ENCODE peak calls at places on chromosomes 3 and 15, in eight cellular contexts. V is MM.1S, T is heart left ventricle, D is thoracic aorta, K is adrenal gland, N is ovary, H is Panc1, E is aorta. R is an unnamed sample. For H3K4me1 and H3K9me3, the result is how much of the 10 kb centered on the place peaks cover.

GRCh38 chr3:175476489-175476888 is 617.4 kb downstream of the NAALADL2 start:
- DNase-seq in H (no peak), E (no peak), T (no peak), N (no peak), D (no peak), V (no peak), K (no peak), R (no peak)

GRCh38 chr15:29105151-29105785 is 164.4 kb downstream of the NSMCE3 start:
- DNase-seq in D (no peak), E (no peak), K (no peak), V (no peak), N (no peak), H (no peak), T (no peak), R (no peak)

GRCh38 chr15:98949624-98950023 is 58.0 kb downstream of the PGPEP1L start:
- DNase-seq in T (no peak), N (no peak), D (no peak), E (no peak), V (no peak), H (no peak), K (no peak), R (no peak)

GRCh38 chr3:47082519-47082918 is 81.4 kb downstream of the SETD2 start:
- DNase-seq in N (no peak), T (no peak), K (no peak), H (no peak), D (no peak), E (no peak), V (no peak), R (no peak)

GRCh38 chr15:96264801-96265515 is 65.5 kb upstream of the NR2F2 start:
- DNase-seq in T (no peak), D (no peak), E (no peak), V (no peak), K (no peak), N (no peak), H (no peak), R (no peak)

GRCh38 chr3:189303584-189303983 is 131.8 kb downstream of the TPRG1 start:
- DNase-seq in E (no peak), T (no peak), D (no peak), N (no peak), V (no peak), H (no peak), K (no peak), R (no peak)

GRCh38 chr15:57557267-57557666 is 34.4 kb upstream of the MYZAP start:
- DNase-seq in N (no peak), E (no peak), V (no peak), T (no peak), D (no peak), H (no peak), K (no peak), R (no peak)

GRCh38 chr3:126911162-126912026 is 71.5 kb upstream of the PLXNA1 start:
- DNase-seq in N (no peak), V (peak), H (peak), T (peak), D (no peak), K (peak), E (peak), R (no peak)

GRCh38 chr15:89367485-89368451 is 33.1 kb upstream of the POLG start:
- DNase-seq in V (no peak), N (no peak), H (no peak), K (no peak), D (no peak), T (no peak), E (no peak), R (no peak)

GRCh38 chr3:127728417-127728816 is 55.7 kb downstream of the ABTB1 start:
- DNase-seq in K (no peak), D (no peak), N (no peak), H (no peak), E (no peak), T (no peak), V (no peak), R (no peak)

GRCh38 chr3:63625161-63625560 is 27.3 kb upstream of the SNTN start:
- DNase-seq in E (no peak), T (no peak), N (no peak), K (no peak), H (no peak), V (no peak), D (no peak), R (no peak)

GRCh38 chr3:140135461-140135860 is 200.5 kb downstream of the CLSTN2 start:
- DNase-seq in T (no peak), E (no peak), H (no peak), D (no peak), K (no peak), V (no peak), N (no peak), R (no peak)

GRCh38 chr15:29857196-29857595 is 34.9 kb upstream of the TJP1 start:
- DNase-seq in N (no peak), K (no peak), V (no peak), H (no peak), T (no peak), E (no peak), D (no peak), R (no peak)

GRCh38 chr3:180913582-180914404 is 1.3 kb downstream of the FXR1 start:
- DNase-seq in V (no peak), H (no peak), E (no peak), K (no peak), D (no peak), N (no peak), T (no peak), R (no peak)

GRCh38 chr3:113086506-113087461 is 96.0 kb downstream of the GTPBP8 start:
- DNase-seq in H (no peak), N (no peak), T (no peak), E (no peak), V (no peak), D (no peak), K (no peak), R (no peak)

DNA sequence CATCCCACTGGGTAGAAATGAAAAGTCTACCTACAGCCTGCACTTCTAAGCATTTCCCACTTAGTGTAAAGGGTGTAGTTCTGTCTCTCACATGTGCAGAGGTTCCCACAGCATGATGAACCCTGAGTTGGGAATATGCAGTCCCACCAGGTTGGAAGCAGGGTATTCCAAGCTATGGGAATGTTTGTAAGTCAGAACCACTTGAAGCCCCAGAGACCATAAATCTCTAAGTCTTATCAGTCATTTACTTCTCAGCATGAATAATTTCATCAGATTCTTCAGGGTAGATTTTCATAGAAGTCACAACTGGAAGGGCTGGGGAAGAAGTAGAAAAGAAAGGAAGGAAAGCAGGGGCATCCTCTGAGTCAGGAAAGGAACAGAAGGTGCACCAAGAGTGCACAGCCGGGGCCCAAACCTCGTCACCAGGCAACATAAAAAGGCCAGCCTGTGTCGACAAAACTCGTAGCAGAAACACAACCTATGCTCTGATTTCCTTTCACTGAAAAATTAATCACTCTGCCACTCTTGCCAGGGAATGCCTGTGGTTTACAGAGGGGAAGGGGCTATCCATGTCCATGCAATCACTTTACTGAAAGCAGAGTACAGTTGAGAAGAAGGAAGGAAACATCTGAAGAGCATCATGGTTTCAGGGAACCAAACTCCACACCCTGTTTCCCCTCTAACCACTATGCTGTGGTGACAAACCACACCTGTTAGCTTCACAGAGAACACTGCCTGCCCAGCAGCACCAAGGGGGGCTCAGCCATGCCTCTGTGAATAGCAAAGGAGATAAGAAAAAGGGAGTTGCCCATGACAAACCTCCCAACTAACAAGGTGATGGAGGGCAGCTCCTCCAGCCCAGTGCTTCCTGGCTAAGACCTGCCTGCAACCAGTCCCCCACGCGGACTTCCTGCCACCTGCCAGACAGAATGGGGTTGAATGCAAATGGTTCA is 40.5 kb downstream of the SH3BP5 start:
- DNase-seq in N (no peak), E (no peak), V (peak), H (no peak), D (no peak), K (no peak), T (no peak), R (no peak)
- H3K4me1 ChIP-seq in N (under half), E (under half), V (under half), H (under half), D (under half), K (half or more), T (under half), R (under half)

GRCh38 chr3:2261747-2262146 is 163.1 kb downstream of the CNTN4 start:
- DNase-seq in H (no peak), E (no peak), T (no peak), K (no peak), V (no peak), N (no peak), D (no peak), R (no peak)

GRCh38 chr3:2262204-2262603 is 163.5 kb downstream of the CNTN4 start:
- DNase-seq in D (no peak), H (no peak), E (no peak), N (no peak), T (no peak), V (no peak), K (no peak), R (no peak)
- H3K9me3 ChIP-seq in D (under half), H (under half), E (under half), N (under half), T (under half), V (under half), K (under half), R (under half)

DNA sequence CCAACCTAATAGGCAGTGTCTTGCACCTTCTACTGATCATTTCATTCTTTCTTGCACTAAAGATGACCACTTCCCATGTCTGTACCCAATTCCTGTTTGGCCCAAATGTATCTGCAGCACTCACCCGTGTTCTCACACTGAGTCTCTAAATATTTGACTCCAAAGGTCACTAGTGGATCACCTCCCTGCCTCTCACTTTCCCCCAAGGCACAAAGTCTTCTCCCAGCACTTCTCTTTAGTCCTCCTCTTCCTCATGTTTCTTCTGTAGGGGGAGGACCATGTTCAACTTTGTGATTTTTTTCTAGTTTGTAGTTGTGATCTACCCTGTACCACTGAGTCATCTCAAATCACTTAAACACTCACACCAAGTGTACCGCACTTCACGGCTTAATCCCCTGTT is 13.9 kb downstream of the NR1I2 start:
- DNase-seq in E (no peak), K (no peak), T (no peak), H (no peak), V (no peak), N (no peak), D (no peak), R (no peak)
- H3K4me3 ChIP-seq in E (no peak), K (no peak), T (no peak), H (no peak), V (no peak), N (no peak), D (no peak), R (no peak)

DNA sequence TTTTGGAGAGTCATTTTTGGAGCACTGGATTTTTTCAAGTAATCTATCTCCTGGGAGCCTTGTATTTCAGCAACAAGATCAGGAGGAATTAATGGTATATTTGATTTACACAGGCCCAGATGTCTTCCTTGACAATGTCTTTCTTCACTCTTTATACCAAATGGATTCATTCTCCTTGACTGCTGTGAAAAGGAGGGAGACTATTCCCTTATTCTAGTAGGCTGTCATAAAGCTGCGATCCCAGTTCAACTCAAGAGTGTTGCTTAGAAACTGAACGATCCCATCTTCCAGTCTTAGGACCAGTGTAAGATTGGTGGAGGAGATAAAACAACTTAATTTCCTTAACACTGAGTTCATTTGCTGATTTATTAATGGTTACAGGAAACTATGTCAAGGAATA is 119.4 kb upstream of the ROBO1 start:
- DNase-seq in K (no peak), H (no peak), D (no peak), E (no peak), N (no peak), V (no peak), T (no peak), R (no peak)
- H3K4me1 ChIP-seq in K (under half), H (under half), D (under half), E (under half), N (under half), V (under half), T (under half), R (under half)

DNA sequence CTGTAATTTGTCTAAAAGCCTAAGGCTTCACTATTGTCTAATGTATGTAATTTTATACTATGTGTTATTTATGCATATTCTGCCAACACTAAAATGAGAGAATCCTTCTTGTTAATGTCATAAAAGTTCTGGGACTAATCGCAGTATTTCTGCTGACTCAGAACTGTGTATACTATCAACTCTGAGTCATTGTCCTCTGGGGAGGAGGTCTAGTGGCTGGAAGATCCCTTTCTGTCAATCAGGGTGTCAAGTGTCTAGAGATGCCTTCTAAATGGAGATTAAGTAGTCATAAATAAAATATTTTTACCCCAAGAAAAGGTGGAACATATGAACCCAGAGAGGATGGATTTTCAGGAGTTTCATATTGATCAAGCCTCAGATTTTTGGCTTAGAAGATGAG is 473.4 kb downstream of the AGBL1 start:
- DNase-seq in D (no peak), K (no peak), T (no peak), N (no peak), V (no peak), E (no peak), H (no peak), R (no peak)
- H3K9me3 ChIP-seq in D (under half), K (under half), T (under half), N (under half), V (under half), E (under half), H (under half), R (under half)

GRCh38 chr3:196842567-196843434 is 24.9 kb upstream of the SENP5 start:
- DNase-seq in H (no peak), N (no peak), D (no peak), E (no peak), T (no peak), V (no peak), K (no peak), R (no peak)
- H3K4me3 ChIP-seq in H (no peak), N (no peak), D (no peak), E (no peak), T (no peak), V (no peak), K (no peak), R (no peak)

DNA sequence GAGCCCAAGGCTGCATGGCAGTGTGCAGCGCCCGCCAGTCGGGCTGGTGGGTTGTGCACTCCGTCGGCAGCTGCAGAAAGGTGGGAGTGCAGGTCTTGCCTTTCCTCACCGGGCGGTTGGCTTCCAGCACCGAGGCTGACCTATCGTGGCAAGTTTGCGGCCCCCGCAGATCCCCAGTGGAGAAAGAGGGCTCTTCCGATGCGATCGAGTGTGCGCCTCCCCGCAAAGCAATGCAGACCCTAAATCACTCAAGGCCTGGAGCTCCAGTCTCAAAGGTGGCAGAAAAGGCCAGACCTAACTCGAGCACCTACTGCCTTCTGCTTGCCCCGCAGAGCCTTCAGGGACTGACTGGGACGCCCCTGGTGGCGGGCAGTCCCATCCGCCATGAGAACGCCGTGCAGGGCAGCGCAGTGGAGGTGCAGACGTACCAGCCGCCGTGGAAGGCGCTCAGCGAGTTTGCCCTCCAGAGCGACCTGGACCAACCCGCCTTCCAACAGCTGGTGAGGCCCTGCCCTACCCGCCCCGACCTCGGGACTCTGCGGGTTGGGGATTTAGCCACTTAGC is 4.3 kb downstream of the ISL2 start:
- DNase-seq in H (no peak), T (no peak), E (no peak), N (no peak), V (peak), D (no peak), K (no peak), R (no peak)
- H3K4me1 ChIP-seq in H (under half), T (half or more), E (under half), N (under half), V (under half), D (under half), K (under half), R (under half)

GRCh38 chr15:25220834-25221233 is 218.0 kb downstream of the UBE3A start:
- DNase-seq in V (no peak), H (no peak), E (no peak), N (no peak), T (no peak), D (no peak), K (no peak), R (no peak)
- H3K9me3 ChIP-seq in V (under half), H (under half), E (under half), N (under half), T (under half), D (under half), K (under half), R (under half)

R was measured in iPS DF 6.9.